ENCODE peak calls at places on chromosomes 7 and 10, in five cellular contexts. B is A549, N is GM12878, O is IMR-90, W is HepG2. R is an unnamed sample.

GRCh38 chr10:73874267-73875138 is at the start of gene CAMK2G:
- DNase-seq in N (no peak), O (peak), B (peak), W (peak), R (peak)

GRCh38 chr10:652226-652625 is 37.2 kb downstream of the DIP2C start:
- DNase-seq in B (no peak), W (no peak), N (no peak), O (no peak), R (no peak)

GRCh38 chr10:132855889-132856288 is 69.9 kb upstream of the NKX6-2 start:
- DNase-seq in N (no peak), W (no peak), B (no peak), O (no peak), R (no peak)

GRCh38 chr10:113261806-113262205 is 291.0 kb upstream of the HABP2 start:
- DNase-seq in O (no peak), W (no peak), N (no peak), B (no peak), R (no peak)

GRCh38 chr7:113414636-113415035 is 296.3 kb upstream of the SMIM30 start:
- DNase-seq in W (no peak), O (no peak), B (no peak), N (no peak), R (no peak)

GRCh38 chr7:155857141-155857540 is 44.9 kb upstream of the SHH start:
- DNase-seq in O (no peak), B (no peak), W (no peak), N (no peak), R (no peak)

GRCh38 chr10:97549587-97550322 is 22.8 kb upstream of the ANKRD2 start:
- DNase-seq in N (no peak), W (peak), B (no peak), O (no peak), R (no peak)

GRCh38 chr7:123191132-123191531 is 8.6 kb downstream of the SLC13A1 start:
- DNase-seq in B (peak), W (peak), O (no peak), N (no peak), R (no peak)

GRCh38 chr7:43855176-43855575 is 14.1 kb downstream of the MRPS24 start:
- DNase-seq in W (no peak), O (no peak), B (no peak), N (no peak), R (no peak)

GRCh38 chr7:116776610-116777289 is 85.6 kb upstream of the CAPZA2 start:
- DNase-seq in O (peak), N (peak), W (no peak), B (peak), R (no peak)

GRCh38 chr7:145313601-145314000 is 477.7 kb upstream of the TPK1 start:
- DNase-seq in O (no peak), N (no peak), W (no peak), B (no peak), R (no peak)

GRCh38 chr10:19811517-19811916 is 4.7 kb upstream of the PLXDC2 start:
- DNase-seq in B (no peak), O (peak), N (no peak), W (peak), R (no peak)

GRCh38 chr7:38950309-38950708 is 27.4 kb upstream of the POU6F2 start:
- DNase-seq in O (peak), B (no peak), N (no peak), W (no peak), R (no peak)

GRCh38 chr10:51659344-51659743 is 40.1 kb downstream of the CSTF2T start:
- DNase-seq in W (no peak), B (no peak), O (peak), N (no peak), R (no peak)

GRCh38 chr7:59986-60675 is 132.2 kb upstream of the FAM20C start:
- DNase-seq in O (no peak), N (no peak), B (no peak), W (no peak), R (no peak)

GRCh38 chr7:128959296-128959695 is 21.6 kb downstream of the IRF5 start:
- DNase-seq in W (no peak), O (no peak), N (no peak), B (no peak), R (no peak)

GRCh38 chr10:124690971-124691370 is 53.2 kb downstream of the FAM53B start:
- DNase-seq in B (no peak), W (no peak), N (no peak), O (no peak), R (no peak)

GRCh38 chr10:124688366-124688765 is 55.8 kb downstream of the FAM53B start:
- DNase-seq in B (no peak), N (no peak), W (no peak), O (no peak), R (no peak)

GRCh38 chr10:124688889-124689670 is 55.1 kb downstream of the FAM53B start:
- DNase-seq in W (no peak), O (no peak), B (no peak), N (peak), R (peak)

GRCh38 chr10:124691448-124692435 is 52.4 kb downstream of the FAM53B start:
- DNase-seq in W (no peak), O (no peak), N (no peak), B (no peak), R (no peak)

GRCh38 chr10:124689911-124690498 is 54.2 kb downstream of the FAM53B start:
- DNase-seq in B (no peak), N (no peak), W (no peak), O (peak), R (no peak)
- TF ChIP-seq BHLHE40 in B (no peak), N (peak), W (no peak), O (no peak), R (peak)

GRCh38 chr10:90722832-90723231 is 135.0 kb downstream of the HTR7 start:
- DNase-seq in B (no peak), W (no peak), N (no peak), O (no peak), R (no peak)

GRCh38 chr10:90723416-90724068 is 134.3 kb downstream of the HTR7 start:
- DNase-seq in B (no peak), W (no peak), N (no peak), O (no peak), R (no peak)

GRCh38 chr10:90712529-90712928 is 145.3 kb downstream of the HTR7 start:
- DNase-seq in N (no peak), B (no peak), O (no peak), W (no peak), R (no peak)

DNA sequence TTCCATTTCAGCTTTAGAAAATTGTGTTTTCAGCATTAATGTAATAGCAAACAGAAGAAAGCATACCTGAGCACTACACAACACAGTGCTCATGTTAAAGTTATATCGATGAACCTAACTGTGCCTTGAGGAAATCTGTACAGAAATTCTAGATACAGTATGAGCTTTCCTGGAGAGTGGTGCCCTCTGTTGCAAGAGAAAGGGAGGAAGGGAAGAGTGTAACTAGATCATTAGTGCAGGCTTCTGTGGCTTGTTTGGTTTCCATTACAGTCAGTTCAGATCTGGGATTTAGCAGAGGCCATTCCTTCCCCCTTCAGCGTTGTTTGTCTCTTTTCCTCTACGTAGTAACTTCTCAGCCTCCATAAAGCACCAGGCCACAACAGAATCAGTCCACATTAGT is 139.7 kb downstream of the HTR7 start:
- DNase-seq in O (no peak), B (no peak), W (no peak), N (no peak), R (no peak)
- TF ChIP-seq SMC3 in O (no peak), B (no peak), W (no peak), N (no peak), R (no peak)

DNA sequence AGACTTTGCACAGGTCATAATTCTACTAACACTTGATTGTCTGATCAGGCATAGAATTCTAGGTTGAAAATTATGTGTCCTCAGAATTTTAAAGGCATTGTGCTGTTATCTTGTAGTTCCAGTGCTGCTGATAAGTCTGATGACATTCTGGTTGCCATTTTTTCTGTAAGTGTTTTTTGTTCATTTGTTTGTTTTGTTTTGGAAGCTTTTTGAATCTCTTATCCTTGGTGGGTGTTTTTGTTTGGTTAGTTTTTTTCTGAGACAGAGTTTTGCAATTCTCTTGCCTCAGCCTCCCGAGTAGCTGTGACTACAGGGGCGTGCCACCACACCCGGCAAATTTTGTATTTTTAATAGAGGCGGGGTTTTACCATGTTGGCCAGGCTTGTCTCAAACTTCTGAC is 178.9 kb downstream of the CCDC71L start:
- DNase-seq in N (no peak), O (no peak), W (no peak), B (no peak), R (no peak)
- TF ChIP-seq BHLHE40 in N (no peak), O (no peak), W (no peak), B (no peak), R (no peak)

GRCh38 chr10:5555881-5556280 is 31.1 kb downstream of the CALML3 start:
- DNase-seq in N (no peak), B (no peak), W (no peak), O (no peak), R (no peak)

GRCh38 chr10:5551531-5552375 is 27.0 kb downstream of the CALML3 start:
- DNase-seq in O (peak), N (peak), W (no peak), B (no peak), R (peak)

GRCh38 chr10:5552376-5553321 is 27.9 kb downstream of the CALML3 start:
- DNase-seq in W (no peak), N (no peak), B (no peak), O (no peak), R (no peak)

GRCh38 chr10:5555031-5555510 is 30.3 kb downstream of the CALML3 start:
- DNase-seq in W (no peak), B (no peak), O (no peak), N (no peak), R (no peak)

GRCh38 chr10:5553400-5554170 is 28.8 kb downstream of the CALML3 start:
- DNase-seq in B (no peak), N (no peak), O (no peak), W (no peak), R (no peak)
- TF ChIP-seq SMC3 in B (no peak), N (no peak), O (no peak), W (no peak), R (no peak)

DNA sequence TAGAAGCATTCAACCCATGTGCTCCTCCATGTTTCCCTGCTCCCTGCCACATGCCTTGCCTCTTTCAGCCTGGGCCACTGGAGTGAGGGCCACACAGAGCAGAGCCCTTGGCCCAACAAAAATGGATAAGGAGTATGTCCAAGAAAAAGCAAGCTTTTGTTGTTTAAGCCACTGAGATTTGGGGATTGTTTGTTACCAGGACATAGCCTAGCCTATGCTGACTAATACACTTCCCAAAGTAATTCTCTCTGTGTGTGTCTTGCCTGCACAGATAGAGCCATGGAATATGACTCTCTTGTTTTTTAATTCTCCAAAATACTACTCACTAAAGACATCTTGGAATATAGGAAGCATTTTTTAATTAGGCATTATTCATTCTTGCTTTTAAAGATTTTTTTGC is 13.5 kb upstream of the ITIH2 start:
- DNase-seq in W (no peak), O (no peak), B (no peak), N (no peak), R (no peak)
- TF ChIP-seq BHLHE40 in W (no peak), O (no peak), B (no peak), N (no peak), R (no peak)

GRCh38 chr7:30816291-30817059 is 45.3 kb downstream of the MINDY4 start:
- DNase-seq in O (no peak), B (no peak), W (no peak), N (no peak), R (no peak)
- TF ChIP-seq SMC3 in O (no peak), B (no peak), W (no peak), N (no peak), R (no peak)

DNA sequence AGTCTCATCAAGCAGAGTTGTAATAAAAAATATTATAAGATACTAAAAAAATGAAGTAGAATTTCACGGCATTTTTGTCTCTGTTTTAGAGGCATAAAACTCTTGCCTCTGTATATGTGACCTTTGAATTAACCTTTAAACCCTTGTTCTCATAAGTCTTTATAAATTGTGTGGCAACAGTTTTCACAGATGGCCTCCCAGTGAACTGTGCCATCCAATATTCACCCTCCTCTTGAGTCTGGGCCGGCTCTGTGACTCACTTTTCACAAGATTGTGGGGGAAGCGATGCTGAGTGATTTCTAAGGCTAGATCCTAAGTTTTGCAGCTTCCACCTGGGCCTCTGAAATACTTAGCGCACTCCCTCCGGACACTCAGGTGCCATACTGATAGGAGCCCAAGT is 4.6 kb upstream of the USP6NL start:
- DNase-seq in N (no peak), O (no peak), B (no peak), W (no peak), R (no peak)
- TF ChIP-seq BHLHE40 in N (no peak), O (no peak), B (no peak), W (no peak), R (no peak)

DNA sequence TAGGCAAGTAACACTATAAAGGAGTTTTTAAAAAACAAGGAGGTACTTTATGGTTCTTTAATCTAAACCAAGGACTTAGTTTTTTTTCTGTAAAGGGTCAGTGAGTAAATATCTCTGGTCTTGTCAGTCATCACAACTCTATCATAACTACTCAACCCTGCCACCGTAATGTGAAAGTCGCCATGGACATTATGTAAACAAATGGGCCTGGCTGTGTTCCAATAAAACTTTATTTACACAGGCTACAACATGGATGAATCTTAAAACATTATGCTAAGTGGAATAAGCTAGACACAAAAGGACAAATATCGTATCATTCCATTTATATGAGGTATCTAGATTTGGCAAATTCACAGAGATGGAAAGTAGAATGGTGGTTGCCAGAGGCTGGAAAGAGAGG is 60.8 kb upstream of the SP4 start:
- DNase-seq in N (no peak), O (no peak), B (no peak), W (no peak), R (no peak)
- TF ChIP-seq SMC3 in N (no peak), O (no peak), B (no peak), W (no peak), R (no peak)

GRCh38 chr7:152868122-152869040 is 108.8 kb downstream of the ACTR3B start:
- DNase-seq in W (no peak), O (no peak), N (no peak), B (no peak), R (no peak)

GRCh38 chr7:152869041-152869676 is 109.6 kb downstream of the ACTR3B start:
- DNase-seq in B (no peak), W (no peak), O (no peak), N (no peak), R (no peak)

GRCh38 chr7:152866791-152867481 is 107.4 kb downstream of the ACTR3B start:
- DNase-seq in N (no peak), O (no peak), W (no peak), B (no peak), R (no peak)

GRCh38 chr7:152866125-152866524 is 106.6 kb downstream of the ACTR3B start:
- DNase-seq in B (no peak), O (peak), N (no peak), W (no peak), R (no peak)

GRCh38 chr7:152867482-152867833 is 107.9 kb downstream of the ACTR3B start:
- DNase-seq in N (no peak), B (no peak), W (no peak), O (no peak), R (no peak)
- TF ChIP-seq BHLHE40 in N (no peak), B (no peak), W (no peak), O (no peak), R (no peak)